ENCODE peak calls at places on chromosomes 7 and 10, in four cellular contexts. Y is GM12878, Q is body of pancreas, U is K562. O is an unnamed sample.

GRCh38 chr7:17302575-17303142 is 4.2 kb downstream of the AHR start:
- DNase-seq in Y (peak), Q (no peak), U (no peak), O (no peak)

GRCh38 chr7:28954936-28955335 is 3.2 kb downstream of the TRIL start:
- DNase-seq in Y (no peak), Q (no peak), U (no peak), O (no peak)

GRCh38 chr7:103630318-103630717 is 184.3 kb upstream of the SLC26A5 start:
- DNase-seq in Y (no peak), Q (no peak), U (peak), O (no peak)

GRCh38 chr10:6135039-6135438 is 46.2 kb downstream of the RBM17 start:
- DNase-seq in Y (peak), Q (no peak), U (no peak), O (no peak)

GRCh38 chr10:62057359-62057758 is 155.9 kb downstream of the ARID5B start:
- DNase-seq in Y (no peak), Q (no peak), U (no peak), O (no peak)

GRCh38 chr10:33723181-33723580 is 388.7 kb upstream of the NRP1 start:
- DNase-seq in Y (no peak), Q (no peak), U (no peak), O (no peak)

GRCh38 chr7:131385039-131385605 is 57.4 kb downstream of the MKLN1 start:
- DNase-seq in Y (no peak), Q (no peak), U (no peak), O (no peak)

GRCh38 chr10:96610817-96611216 is 24.0 kb upstream of the TM9SF3 start:
- DNase-seq in Y (no peak), Q (no peak), U (no peak), O (no peak)

GRCh38 chr7:1973321-1974251 is 259.2 kb downstream of the MAD1L1 start:
- DNase-seq in Y (no peak), Q (no peak), U (no peak), O (no peak)

GRCh38 chr10:59830601-59831259 is 75.6 kb downstream of the CCDC6 start:
- DNase-seq in Y (no peak), Q (peak), U (peak), O (peak)

GRCh38 chr10:77746313-77746712 is 108.7 kb upstream of the KCNMA1 start:
- DNase-seq in Y (no peak), Q (no peak), U (no peak), O (no peak)

GRCh38 chr10:69217119-69217754 is 2.9 kb upstream of the HKDC1 start:
- DNase-seq in Y (no peak), Q (no peak), U (no peak), O (no peak)

GRCh38 chr10:104099274-104099673 is 13.6 kb upstream of the COL17A1 start:
- DNase-seq in Y (no peak), Q (no peak), U (no peak), O (no peak)

GRCh38 chr10:123166618-123167017 is 12.4 kb downstream of the BUB3 start:
- DNase-seq in Y (no peak), Q (no peak), U (no peak), O (no peak)

GRCh38 chr10:96130326-96130758 is 245 bp downstream of the ZNF518A start:
- DNase-seq in Y (no peak), Q (peak), U (peak), O (peak)

GRCh38 chr10:10977231-10977956 is 40.3 kb upstream of the CELF2 start:
- DNase-seq in Y (no peak), Q (no peak), U (no peak), O (no peak)

GRCh38 chr7:157558875-157559595 is 222.2 kb downstream of the DNAJB6 start:
- DNase-seq in Y (no peak), Q (no peak), U (no peak), O (peak)

GRCh38 chr7:104524836-104525235 is 196.4 kb downstream of the LHFPL3 start:
- DNase-seq in Y (no peak), Q (no peak), U (no peak), O (no peak)

GRCh38 chr7:7956531-7957221 is 11.9 kb upstream of the GLCCI1 start:
- DNase-seq in Y (no peak), Q (no peak), U (no peak), O (no peak)

GRCh38 chr7:157263156-157263555 is 73.6 kb upstream of the DNAJB6 start:
- DNase-seq in Y (no peak), Q (no peak), U (no peak), O (no peak)

GRCh38 chr7:82263880-82264751 is 179.5 kb downstream of the CACNA2D1 start:
- DNase-seq in Y (no peak), Q (no peak), U (no peak), O (no peak)

GRCh38 chr10:44383749-44384600 is 922 bp downstream of the CXCL12 start:
- DNase-seq in Y (no peak), Q (peak), U (no peak), O (peak)

GRCh38 chr10:123869015-123869414 is 22.6 kb downstream of the CPXM2 start:
- DNase-seq in Y (no peak), Q (no peak), U (no peak), O (no peak)

GRCh38 chr10:5070648-5071410 is 23.4 kb upstream of the AKR1C3 start:
- DNase-seq in Y (no peak), Q (peak), U (peak), O (no peak)

GRCh38 chr10:79137826-79138225 is 69.1 kb downstream of the ZMIZ1 start:
- DNase-seq in Y (peak), Q (no peak), U (no peak), O (no peak)

GRCh38 chr7:21300692-21301091 is 127.2 kb upstream of the SP4 start:
- DNase-seq in Y (no peak), Q (no peak), U (peak), O (no peak)

GRCh38 chr10:132237871-132238270 is 51.1 kb downstream of the DPYSL4 start:
- DNase-seq in Y (no peak), Q (no peak), U (no peak), O (no peak)

GRCh38 chr7:128874140-128875031 is 11.7 kb downstream of the ATP6V1F start:
- DNase-seq in Y (no peak), Q (no peak), U (no peak), O (no peak)

GRCh38 chr7:30379741-30380140 is 95.3 kb downstream of the ZNRF2 start:
- DNase-seq in Y (no peak), Q (no peak), U (no peak), O (no peak)

GRCh38 chr7:70259497-70259896 is 661.2 kb downstream of the AUTS2 start:
- DNase-seq in Y (no peak), Q (no peak), U (no peak), O (peak)

GRCh38 chr7:128000854-128001265 is 30.4 kb downstream of the LRRC4 start:
- DNase-seq in Y (peak), Q (no peak), U (no peak), O (no peak)

GRCh38 chr7:159031135-159031701 is 113.4 kb downstream of the VIPR2 start:
- DNase-seq in Y (no peak), Q (no peak), U (no peak), O (peak)

GRCh38 chr7:99720370-99721128 is 14.4 kb downstream of the CYP3A7 start:
- DNase-seq in Y (peak), Q (peak), U (no peak), O (no peak)

DNA sequence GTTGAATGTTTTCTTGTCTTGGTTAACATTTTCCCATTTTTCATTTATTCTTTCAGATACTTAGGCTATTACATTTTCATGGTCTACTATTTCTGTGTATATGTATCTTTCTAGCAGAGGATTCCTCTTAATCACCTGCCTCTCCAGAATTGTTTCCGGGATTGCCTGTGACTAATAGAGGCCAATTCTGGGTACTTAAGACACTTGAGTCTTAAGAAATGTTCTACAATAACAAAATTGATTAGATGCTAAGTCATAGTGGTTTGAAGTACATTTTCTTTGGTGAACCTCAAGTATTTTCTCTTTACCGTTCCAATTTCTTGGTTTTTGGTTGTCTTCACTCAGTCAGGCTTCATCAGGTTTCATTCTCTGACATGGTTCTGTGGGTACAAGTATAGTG is 26.4 kb downstream of the BBS9 start:
- DNase-seq in Y (no peak), Q (no peak), U (no peak), O (no peak)
- H3K27ac ChIP-seq in Y (no peak), Q (no peak), U (no peak), O (no peak)

GRCh38 chr10:17387861-17388503 is 66.4 kb downstream of the ST8SIA6 start:
- DNase-seq in Y (no peak), Q (peak), U (no peak), O (no peak)
- H3K4me3 ChIP-seq in Y (no peak), Q (no peak), U (peak), O (no peak)

DNA sequence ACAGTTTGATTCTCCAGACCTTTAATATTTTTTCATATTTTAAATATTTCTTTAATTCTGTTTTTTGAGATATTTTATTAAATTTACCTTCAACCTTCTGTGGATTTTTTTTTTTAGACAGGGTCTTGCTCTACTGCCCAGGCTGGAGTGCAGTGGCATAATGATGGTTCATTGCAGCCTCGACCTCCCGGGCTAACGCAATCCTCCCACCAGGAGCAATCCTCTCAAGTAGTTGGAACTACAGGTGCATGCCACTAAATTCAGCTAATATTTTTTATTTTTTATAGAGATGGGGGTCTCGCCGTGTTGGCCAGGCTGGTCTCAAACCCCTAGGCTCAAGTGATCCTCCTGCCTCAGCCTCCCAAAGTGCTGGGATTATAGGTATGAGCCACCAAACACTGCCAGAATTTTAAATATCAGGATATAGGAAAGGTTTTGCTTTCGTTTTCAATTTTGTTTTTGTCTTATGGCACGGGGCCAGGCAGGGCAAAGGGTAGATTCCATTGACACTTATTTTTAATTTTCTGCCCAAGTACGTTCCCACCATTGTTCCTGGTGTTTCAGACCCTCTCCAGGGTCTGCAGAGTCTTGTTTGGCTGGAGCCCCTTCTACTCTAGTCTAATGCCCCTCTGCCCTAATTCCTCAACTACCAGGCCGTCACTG is 1.2 kb downstream of the TACC2 start:
- DNase-seq in Y (no peak), Q (peak), U (no peak), O (no peak)
- H3K27ac ChIP-seq in Y (no peak), Q (peak), U (no peak), O (peak)

GRCh38 chr10:613661-614340 is 75.7 kb downstream of the DIP2C start:
- DNase-seq in Y (no peak), Q (no peak), U (no peak), O (no peak)

GRCh38 chr10:614772-615582 is 74.5 kb downstream of the DIP2C start:
- DNase-seq in Y (no peak), Q (no peak), U (no peak), O (no peak)

GRCh38 chr10:612696-613095 is 76.8 kb downstream of the DIP2C start:
- DNase-seq in Y (no peak), Q (no peak), U (no peak), O (no peak)

GRCh38 chr10:614341-614664 is 75.2 kb downstream of the DIP2C start:
- DNase-seq in Y (no peak), Q (no peak), U (no peak), O (no peak)

GRCh38 chr10:613217-613616 is 76.3 kb downstream of the DIP2C start:
- DNase-seq in Y (no peak), Q (peak), U (no peak), O (peak)
- H3K4me3 ChIP-seq in Y (no peak), Q (no peak), U (no peak), O (no peak)

O was measured in heart left ventricle.